ENCODE peak calls at places on chromosomes 5 and 9, in six cellular contexts. Q is CD4-positive, alpha-beta T cell; G is GM12878; L is dorsolateral prefrontal cortex; D is coronary artery; M is tibial artery. J is an unnamed sample.

GRCh38 chr9:89428901-89429890 is 68.7 kb downstream of the SEMA4D start:
- DNase-seq in M (no peak), D (no peak), G (no peak), Q (peak), L (no peak), J (no peak)

GRCh38 chr9:122944960-122945888 is 4.4 kb downstream of the RABGAP1 start:
- DNase-seq in D (no peak), M (no peak), L (no peak), G (no peak), Q (no peak), J (no peak)

GRCh38 chr5:34501840-34502239 is 154.3 kb upstream of the RAI14 start:
- DNase-seq in G (no peak), D (no peak), M (no peak), L (no peak), Q (no peak), J (no peak)

GRCh38 chr5:167294861-167295685 is 996.4 kb upstream of the WWC1 start:
- DNase-seq in L (no peak), G (no peak), D (no peak), Q (no peak), M (no peak), J (no peak)

GRCh38 chr9:108743901-108744371 is 111.8 kb downstream of the ACTL7B start:
- DNase-seq in Q (no peak), L (no peak), D (no peak), M (no peak), G (no peak), J (peak)

GRCh38 chr9:119370816-119371215 is 1.6 kb upstream of the BRINP1 start:
- DNase-seq in G (no peak), Q (no peak), L (no peak), M (no peak), D (no peak), J (no peak)

GRCh38 chr9:96009690-96010477 is 134.4 kb downstream of the ERCC6L2 start:
- DNase-seq in Q (peak), M (no peak), L (no peak), G (no peak), D (no peak), J (no peak)

GRCh38 chr5:145943674-145944121 is 7.3 kb downstream of the SH3RF2 start:
- DNase-seq in L (no peak), Q (no peak), M (no peak), D (no peak), G (no peak), J (no peak)

GRCh38 chr5:134438641-134439621 is 27.2 kb upstream of the CDKN2AIPNL start:
- DNase-seq in L (peak), D (peak), Q (no peak), G (no peak), M (peak), J (peak)

GRCh38 chr9:16032799-16033198 is 480.0 kb downstream of the CCDC171 start:
- DNase-seq in M (no peak), G (no peak), L (no peak), Q (no peak), D (no peak), J (no peak)

GRCh38 chr9:101026824-101027223 is 1.7 kb upstream of the PLPPR1 start:
- DNase-seq in M (no peak), L (no peak), D (no peak), G (no peak), Q (no peak), J (no peak)

GRCh38 chr9:134544388-134545212 is 97.0 kb upstream of the COL5A1 start:
- DNase-seq in D (no peak), L (no peak), Q (no peak), G (no peak), M (peak), J (no peak)

GRCh38 chr5:82295959-82296557 is 17.9 kb upstream of the RPS23 start:
- DNase-seq in G (no peak), Q (no peak), M (no peak), D (no peak), L (no peak), J (no peak)

GRCh38 chr5:174185506-174185905 is 140.0 kb downstream of the NSG2 start:
- DNase-seq in Q (no peak), L (no peak), D (peak), G (no peak), M (no peak), J (no peak)

GRCh38 chr9:24218656-24219055 is 327.0 kb downstream of the IZUMO3 start:
- DNase-seq in G (no peak), M (no peak), L (no peak), D (no peak), Q (no peak), J (no peak)

GRCh38 chr5:1442222-1443144 is 2.8 kb downstream of the SLC6A3 start:
- DNase-seq in D (peak), G (no peak), Q (no peak), M (peak), L (no peak), J (no peak)

GRCh38 chr5:24365406-24365805 is 279.4 kb downstream of the CDH10 start:
- DNase-seq in Q (no peak), L (no peak), M (no peak), G (no peak), D (no peak), J (no peak)

GRCh38 chr5:133371371-133372155 is 240.8 kb downstream of the FSTL4 start:
- DNase-seq in M (peak), D (peak), G (no peak), Q (no peak), L (no peak), J (no peak)

GRCh38 chr5:31731710-31732301 is 92.9 kb downstream of the PDZD2 start:
- DNase-seq in D (no peak), Q (no peak), L (no peak), M (no peak), G (no peak), J (no peak)

GRCh38 chr9:93083592-93084470 is 12.2 kb upstream of the CARD19 start:
- DNase-seq in L (no peak), M (peak), Q (no peak), D (peak), G (no peak), J (no peak)

GRCh38 chr5:136453986-136454758 is 88.8 kb upstream of the TRPC7 start:
- DNase-seq in Q (no peak), G (no peak), D (no peak), L (no peak), M (no peak), J (no peak)

GRCh38 chr5:101424530-101425175 is 521.6 kb upstream of the ST8SIA4 start:
- DNase-seq in L (no peak), M (no peak), Q (no peak), D (no peak), G (no peak), J (no peak)

GRCh38 chr5:83991566-83992224 is 271.0 kb upstream of the HAPLN1 start:
- DNase-seq in D (no peak), Q (no peak), L (no peak), G (no peak), M (no peak), J (no peak)

GRCh38 chr9:37036237-37037136 is 2.4 kb upstream of the PAX5 start:
- DNase-seq in D (no peak), M (no peak), G (no peak), Q (peak), L (no peak), J (no peak)

GRCh38 chr9:80839821-80840670 is 849.3 kb downstream of the TLE1 start:
- DNase-seq in G (no peak), Q (no peak), M (no peak), L (no peak), D (no peak), J (no peak)

GRCh38 chr9:93268551-93269314 is 84.8 kb downstream of the WNK2 start:
- DNase-seq in Q (peak), L (no peak), M (peak), D (no peak), G (no peak), J (no peak)

GRCh38 chr5:172774561-172775271 is 3.7 kb upstream of the DUSP1 start:
- DNase-seq in G (no peak), L (no peak), M (peak), D (no peak), Q (no peak), J (no peak)

GRCh38 chr5:172002310-172002709 is 4.1 kb downstream of the FBXW11 start:
- DNase-seq in L (no peak), Q (no peak), M (no peak), G (no peak), D (no peak), J (no peak)

GRCh38 chr9:114380988-114381387 is 6.8 kb downstream of the AKNA start:
- DNase-seq in G (no peak), Q (no peak), M (no peak), L (no peak), D (no peak), J (no peak)

GRCh38 chr5:103223031-103223955 is 35.3 kb upstream of the MACIR start:
- DNase-seq in L (no peak), Q (no peak), D (no peak), M (no peak), G (no peak), J (no peak)

GRCh38 chr5:172245823-172246222 is 37.7 kb downstream of the UBTD2 start:
- DNase-seq in M (no peak), Q (no peak), D (no peak), L (no peak), G (no peak), J (no peak)

GRCh38 chr9:81826541-81826906 is 101.7 kb upstream of the SPATA31D4 start:
- DNase-seq in L (peak), Q (no peak), G (no peak), D (no peak), M (no peak), J (peak)

GRCh38 chr9:131149678-131150033 is 24.3 kb downstream of the NUP214 start:
- DNase-seq in D (no peak), L (no peak), M (no peak), G (no peak), Q (no peak), J (no peak)

DNA sequence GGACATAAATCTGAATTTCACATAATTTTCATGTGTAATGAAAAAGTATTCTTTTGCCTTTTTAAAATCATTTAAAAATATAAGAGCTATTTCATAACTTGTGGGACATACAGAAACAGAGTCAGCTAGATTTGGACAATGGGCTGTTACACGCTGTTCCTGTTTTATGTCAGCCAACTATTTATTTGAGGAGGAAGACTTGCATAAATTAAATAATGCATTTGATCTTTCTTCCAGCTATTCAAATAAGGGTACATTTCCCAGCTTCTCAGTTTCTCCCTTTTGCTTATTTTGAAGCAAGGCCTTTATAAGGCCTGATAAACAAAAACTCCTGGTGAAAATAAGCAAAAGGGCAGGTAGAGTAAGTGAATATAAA is 6.5 kb downstream of the STOM start:
- DNase-seq in D (no peak), Q (no peak), G (no peak), M (no peak), L (no peak), J (no peak)
- H3K27ac ChIP-seq in D (peak), Q (no peak), G (no peak), M (peak), L (peak), J (peak)

DNA sequence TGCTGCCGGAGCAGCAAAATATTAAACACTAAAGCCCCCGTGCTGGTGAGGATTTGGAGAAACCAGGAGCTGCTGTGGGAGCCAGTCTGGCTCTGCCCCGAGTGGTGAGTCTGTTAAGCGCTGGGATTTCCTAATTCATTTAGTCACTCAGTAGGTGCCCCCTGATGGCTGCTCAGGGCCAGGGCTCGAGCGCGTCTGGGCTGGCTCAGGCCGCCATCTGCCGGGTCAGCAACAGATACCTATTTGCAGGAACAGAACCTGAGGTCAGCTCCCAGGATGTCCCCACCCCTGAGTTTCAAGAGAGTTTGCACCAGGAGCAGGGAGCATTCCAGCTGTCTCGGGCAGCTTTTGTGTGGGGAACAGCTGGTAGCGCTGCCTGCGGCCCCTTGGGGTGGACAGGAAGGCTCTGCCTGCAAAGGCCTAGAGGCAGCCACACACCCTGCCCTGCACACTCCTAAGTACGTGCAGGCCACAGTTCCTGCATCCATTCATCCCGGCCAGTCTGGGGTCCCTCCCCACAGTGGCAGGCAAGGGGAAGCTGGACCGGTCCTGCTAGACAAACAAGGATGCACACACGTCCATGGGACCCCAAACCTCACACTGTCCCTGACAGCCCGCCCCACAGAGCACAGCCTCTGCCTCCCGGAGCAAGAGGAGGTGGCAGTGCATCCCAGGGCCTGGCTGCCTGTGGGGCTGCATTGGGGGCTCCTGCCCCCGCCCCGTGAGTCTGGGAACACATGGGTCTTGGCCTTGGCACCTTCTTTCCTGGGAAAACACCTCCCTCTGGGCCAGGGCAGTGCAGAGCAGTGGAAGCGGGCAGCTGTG is 83.7 kb downstream of the ADAMTS2 start:
- DNase-seq in D (peak), M (peak), G (no peak), L (peak), Q (no peak), J (peak)
- TF ChIP-seq CTCF in D (no peak), M (no peak), G (no peak), L (peak), Q (no peak), J (peak)

DNA sequence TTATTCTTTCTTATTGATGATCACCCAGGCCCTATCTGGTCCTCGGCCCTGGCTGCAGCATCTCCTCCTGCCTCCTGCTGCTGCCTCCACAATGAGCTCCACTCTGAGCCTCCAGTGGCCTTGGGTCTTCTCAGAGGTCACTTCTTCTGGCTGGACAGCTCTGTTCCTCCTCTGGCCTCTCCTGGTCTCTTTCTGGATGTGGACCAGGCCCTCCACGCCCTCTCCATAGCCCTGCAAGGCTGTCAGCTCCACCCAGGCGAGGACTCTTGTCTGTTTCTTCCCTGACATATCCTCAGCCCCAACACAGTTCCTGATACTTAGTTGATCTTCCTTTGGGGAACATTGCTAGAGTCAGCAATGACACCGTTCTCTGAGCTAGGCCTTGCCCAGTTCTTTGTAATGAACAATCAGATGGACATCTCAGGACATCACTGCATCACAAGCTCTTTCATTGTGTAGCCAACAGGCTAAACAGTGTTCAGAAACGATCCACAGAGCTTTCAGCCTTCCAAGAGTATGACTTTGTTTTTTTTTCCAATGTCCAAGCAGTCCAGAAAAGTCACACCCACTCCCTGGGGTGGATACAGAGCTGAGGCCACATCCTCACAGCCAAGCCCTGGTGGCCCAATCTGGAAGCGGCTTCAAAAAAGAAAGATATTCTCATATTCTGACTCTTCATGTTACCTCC is 62.5 kb upstream of the DNAH5 start:
- DNase-seq in D (no peak), M (no peak), L (no peak), Q (no peak), G (no peak), J (peak)
- H3K27ac ChIP-seq in D (peak), M (no peak), L (no peak), Q (no peak), G (no peak), J (peak)

GRCh38 chr9:126394802-126395201 is 68.2 kb downstream of the MVB12B start:
- DNase-seq in L (no peak), M (no peak), D (no peak), G (no peak), Q (no peak), J (no peak)

GRCh38 chr9:126395439-126396212 is 69.0 kb downstream of the MVB12B start:
- DNase-seq in G (no peak), D (no peak), L (no peak), M (no peak), Q (peak), J (no peak)

GRCh38 chr9:126398403-126399058 is 71.9 kb downstream of the MVB12B start:
- DNase-seq in D (no peak), L (peak), Q (peak), M (peak), G (no peak), J (peak)

GRCh38 chr9:126399251-126399650 is 72.6 kb downstream of the MVB12B start:
- DNase-seq in D (no peak), Q (no peak), M (peak), G (no peak), L (peak), J (no peak)

GRCh38 chr9:126397056-126397455 is 70.4 kb downstream of the MVB12B start:
- DNase-seq in M (no peak), Q (peak), G (peak), D (no peak), L (no peak), J (no peak)
- TF ChIP-seq CTCF in M (no peak), Q (peak), G (peak), D (no peak), L (no peak), J (no peak)